ENCODE peak calls at places on chromosomes 13 and 19, in five cellular contexts. L, U, N, M and T are unnamed samples.
A peak's percentile ranks its signal among the peaks of the same experiment; 100 is the strongest.

GRCh38 chr19:5958074-5958850 is 19.7 kb downstream of the RANBP3 start:
- DNase-seq in L (no peak), U (no peak), N (no peak), M (no peak), T (no peak)

GRCh38 chr19:38657633-38658222 is 10.3 kb downstream of the ACTN4 start:
- DNase-seq in L (no peak), U (no peak), N (no peak), M (no peak), T (no peak)

GRCh38 chr19:43132696-43133095 is 50.2 kb upstream of the PSG2 start:
- DNase-seq in L (no peak), U (no peak), N (no peak), M (no peak), T (no peak)

GRCh38 chr13:31891472-31891871 is 140.1 kb upstream of the FRY start:
- DNase-seq in L (no peak), U (no peak), N (no peak), M (no peak), T (no peak)

GRCh38 chr19:58002384-58003152 is at the start of gene ZNF606:
- DNase-seq in L (peak; percentile 87), U (peak; percentile 88), N (peak; percentile 70), M (peak; percentile 94), T (peak; percentile 73)

GRCh38 chr13:113941571-113942191 is 32.2 kb downstream of the C13orf46 start:
- DNase-seq in L (no peak), U (no peak), N (no peak), M (no peak), T (no peak)

GRCh38 chr13:107202371-107203023 is 634.6 kb upstream of the ARGLU1 start:
- DNase-seq in L (no peak), U (no peak), N (no peak), M (no peak), T (no peak)

GRCh38 chr13:112329376-112329775 is 46.8 kb upstream of the SPACA7 start:
- DNase-seq in L (no peak), U (no peak), N (no peak), M (no peak), T (no peak)

GRCh38 chr19:46907880-46908279 is 47.1 kb downstream of the ARHGAP35 start:
- DNase-seq in L (no peak), U (no peak), N (no peak), M (no peak), T (no peak)

GRCh38 chr19:52410276-52410675 is 12.6 kb downstream of the ZNF528 start:
- DNase-seq in L (no peak), U (no peak), N (no peak), M (no peak), T (no peak)

GRCh38 chr13:100124265-100124664 is 35.4 kb downstream of the PCCA start:
- DNase-seq in L (no peak), U (no peak), N (no peak), M (no peak), T (no peak)